ENCODE peak calls at places on chromosomes 7 and 10, in ten cellular contexts. Q, R, O, A, V, T, D, I, Y and U are unnamed samples.

GRCh38 chr7:43092819-43093218 is 19.6 kb upstream of the HECW1 start:
- DNase-seq in D (no peak), O (no peak), R (no peak), Y (no peak), V (no peak), A (no peak), Q (no peak), I (no peak), T (no peak), U (no peak)

GRCh38 chr7:20141666-20142065 is 75.5 kb downstream of the MACC1 start:
- DNase-seq in R (peak), T (no peak), O (no peak), Q (no peak), A (no peak), I (no peak), D (no peak), Y (no peak), V (no peak), U (no peak)

GRCh38 chr10:100469756-100470155 is 6.9 kb downstream of the WNT8B start:
- DNase-seq in Y (no peak), I (no peak), T (no peak), R (no peak), A (no peak), V (no peak), O (no peak), D (no peak), Q (no peak), U (no peak)

GRCh38 chr7:100127866-100128601 is 1.3 kb downstream of the MBLAC1 start:
- DNase-seq in R (peak), A (no peak), I (no peak), Q (no peak), T (peak), Y (no peak), O (no peak), V (peak), D (peak), U (no peak)

GRCh38 chr7:91228927-91229326 is 35.3 kb upstream of the FZD1 start:
- DNase-seq in I (no peak), O (no peak), V (no peak), T (no peak), A (no peak), Q (no peak), D (no peak), R (no peak), Y (no peak), U (no peak)

GRCh38 chr10:5581670-5582566 is 57.2 kb downstream of the CALML3 start:
- DNase-seq in T (no peak), O (no peak), I (no peak), D (no peak), V (no peak), Q (no peak), A (no peak), R (no peak), Y (no peak), U (no peak)

GRCh38 chr10:114100848-114101741 is 57.4 kb downstream of the ADRB1 start:
- DNase-seq in D (no peak), V (no peak), R (peak), Y (peak), Q (no peak), A (no peak), O (no peak), I (no peak), T (peak), U (no peak)

GRCh38 chr7:47988496-47989386 is 9.3 kb upstream of the HUS1 start:
- DNase-seq in Y (no peak), V (no peak), T (no peak), R (no peak), I (no peak), Q (no peak), D (no peak), O (no peak), A (no peak), U (no peak)

GRCh38 chr10:128527730-128528129 is 401.5 kb upstream of the MKI67 start:
- DNase-seq in Q (no peak), I (no peak), V (no peak), R (no peak), A (no peak), O (no peak), D (no peak), T (no peak), Y (no peak), U (no peak)

GRCh38 chr7:39465055-39465929 is 100.9 kb upstream of the YAE1 start:
- DNase-seq in R (peak), O (no peak), V (no peak), D (peak), Q (no peak), T (peak), Y (peak), I (no peak), A (peak), U (peak)

GRCh38 chr10:105950410-105950809 is 1214.1 kb downstream of the SORCS1 start:
- DNase-seq in D (no peak), T (peak), Q (no peak), O (no peak), Y (peak), V (no peak), A (peak), I (no peak), R (peak), U (peak)

GRCh38 chr7:29139191-29139590 is 7.1 kb downstream of the CPVL start:
- DNase-seq in A (no peak), D (no peak), O (no peak), Y (no peak), Q (no peak), I (no peak), T (no peak), V (no peak), R (no peak), U (no peak)

GRCh38 chr10:62373995-62374861 is at the start of gene ZNF365:
- DNase-seq in R (peak), I (no peak), Y (peak), O (peak), Q (no peak), D (peak), T (peak), V (peak), A (peak), U (no peak)

GRCh38 chr7:118080947-118081346 is 103.0 kb upstream of the LSM8 start:
- DNase-seq in Y (peak), Q (no peak), T (peak), R (no peak), O (no peak), D (no peak), I (no peak), A (peak), V (no peak), U (no peak)

GRCh38 chr10:21285742-21286311 is 239.7 kb downstream of the SKIDA1 start:
- DNase-seq in A (peak), R (no peak), T (no peak), I (no peak), O (no peak), Y (peak), V (no peak), D (no peak), Q (no peak), U (no peak)

GRCh38 chr10:28253174-28253783 is 49.6 kb downstream of the MPP7 start:
- DNase-seq in R (no peak), A (no peak), O (no peak), I (no peak), Q (no peak), Y (peak), V (no peak), D (no peak), T (no peak), U (no peak)

GRCh38 chr7:50632561-50633413 is 67.6 kb upstream of the DDC start:
- DNase-seq in Q (peak), V (peak), D (peak), T (peak), I (no peak), Y (peak), O (peak), R (peak), A (peak), U (peak)

GRCh38 chr7:95687759-95688343 is 84.5 kb upstream of the DYNC1I1 start:
- DNase-seq in Q (no peak), I (no peak), Y (peak), V (no peak), A (peak), D (no peak), R (peak), O (no peak), T (peak), U (no peak)

GRCh38 chr10:78365711-78366110 is 332.0 kb downstream of the RPS24 start:
- DNase-seq in Q (no peak), T (no peak), O (no peak), R (no peak), V (no peak), D (no peak), I (no peak), Y (no peak), A (no peak), U (no peak)

GRCh38 chr10:60778978-60779668 is 845 bp downstream of the CDK1 start:
- DNase-seq in A (peak), T (no peak), I (no peak), V (no peak), Y (no peak), O (no peak), Q (no peak), D (no peak), R (peak), U (no peak)

GRCh38 chr10:62636825-62637248 is 167.7 kb upstream of the ADO start:
- DNase-seq in V (no peak), A (no peak), D (no peak), R (no peak), T (no peak), Y (no peak), Q (no peak), I (no peak), O (no peak), U (no peak)

GRCh38 chr10:71323407-71323806 is 4.3 kb downstream of the SLC29A3 start:
- DNase-seq in Y (peak), T (no peak), D (no peak), I (no peak), A (no peak), V (no peak), Q (no peak), O (peak), R (peak), U (no peak)

GRCh38 chr7:1394371-1394770 is 64.9 kb downstream of the MICALL2 start:
- DNase-seq in D (no peak), V (no peak), R (no peak), Q (no peak), Y (no peak), T (no peak), O (no peak), I (no peak), A (no peak), U (no peak)

GRCh38 chr7:71735961-71736556 is 604.1 kb downstream of the GALNT17 start:
- DNase-seq in T (peak), D (peak), Q (peak), O (no peak), A (peak), R (peak), Y (peak), I (no peak), V (peak), U (peak)

GRCh38 chr10:86321568-86321967 is 45.0 kb downstream of the GRID1 start:
- DNase-seq in I (no peak), Q (no peak), R (no peak), O (no peak), A (no peak), D (no peak), T (peak), V (no peak), Y (no peak), U (no peak)

GRCh38 chr10:43230909-43231522 is 35.8 kb downstream of the RASGEF1A start:
- DNase-seq in D (no peak), Y (no peak), R (no peak), O (no peak), Q (no peak), T (peak), A (no peak), V (no peak), I (no peak), U (no peak)

GRCh38 chr7:78673272-78673671 is 780.2 kb downstream of the MAGI2 start:
- DNase-seq in O (no peak), Y (no peak), T (no peak), A (no peak), V (no peak), I (no peak), Q (peak), D (no peak), R (peak), U (peak)

GRCh38 chr10:100598166-100598565 is 62.4 kb downstream of the HIF1AN start:
- DNase-seq in A (no peak), V (no peak), I (no peak), Q (no peak), O (no peak), D (no peak), R (no peak), T (no peak), Y (no peak), U (no peak)